ENCODE peak calls at places on chromosomes 3 and 15, in ten cellular contexts. V is A549, S is HepG2, M is thyroid gland, R is esophagus muscularis mucosa, I is body of pancreas, L is lower lobe of right lung, Q is aorta, G is heart left ventricle, N is PC-3. T is an unnamed sample. For H3K4me1 and H3K9me3, the result is how much of the 10 kb centered on the place peaks cover.

GRCh38 chr15:85100186-85100937 is 118.7 kb downstream of the PDE8A start:
- DNase-seq in V (no peak), S (no peak), R (no peak), N (no peak), L (peak), G (no peak), Q (no peak), I (no peak), M (peak), T (no peak)

GRCh38 chr3:144029769-144030168 is 58.1 kb downstream of the DIPK2A start:
- DNase-seq in R (no peak), V (no peak), L (no peak), Q (no peak), S (no peak), G (no peak), I (no peak), M (no peak), N (no peak), T (no peak)

GRCh38 chr15:79543097-79543496 is 111.0 kb downstream of the MINAR1 start:
- DNase-seq in G (no peak), M (no peak), Q (no peak), L (no peak), S (no peak), R (no peak), N (no peak), I (no peak), V (no peak), T (no peak)

GRCh38 chr3:184129012-184129411 is 6.1 kb upstream of the EIF2B5 start:
- DNase-seq in V (peak), L (peak), I (no peak), R (no peak), N (peak), G (no peak), M (peak), S (peak), Q (no peak), T (no peak)

GRCh38 chr15:70498096-70498626 is 265.2 kb downstream of the UACA start:
- DNase-seq in G (no peak), L (no peak), M (no peak), N (no peak), R (no peak), S (no peak), Q (no peak), V (no peak), I (no peak), T (no peak)

GRCh38 chr3:54294214-54294613 is 171.9 kb downstream of the CACNA2D3 start:
- DNase-seq in N (no peak), M (no peak), I (no peak), G (no peak), R (no peak), S (no peak), Q (no peak), L (no peak), V (peak), T (no peak)

GRCh38 chr15:52362497-52362896 is 66.9 kb upstream of the MYO5C start:
- DNase-seq in L (no peak), R (no peak), M (no peak), V (no peak), S (no peak), N (no peak), Q (no peak), G (no peak), I (no peak), T (no peak)

GRCh38 chr3:89340431-89340830 is 233.0 kb downstream of the EPHA3 start:
- DNase-seq in Q (no peak), R (no peak), M (no peak), V (no peak), S (no peak), N (no peak), G (no peak), I (no peak), L (no peak), T (no peak)

GRCh38 chr3:14884665-14885064 is 62.7 kb upstream of the NR2C2 start:
- DNase-seq in Q (no peak), I (no peak), G (no peak), V (no peak), M (no peak), S (no peak), N (no peak), L (no peak), R (no peak), T (no peak)

GRCh38 chr3:126101521-126101982 is 17.6 kb upstream of the SLC41A3 start:
- DNase-seq in L (no peak), G (no peak), Q (peak), S (no peak), V (no peak), R (peak), I (no peak), N (no peak), M (no peak), T (peak)

GRCh38 chr3:42706721-42707619 is 4.4 kb upstream of the HHATL start:
- DNase-seq in I (no peak), Q (no peak), N (no peak), M (no peak), R (no peak), V (no peak), S (no peak), L (peak), G (peak), T (no peak)

GRCh38 chr3:162119651-162120050 is 623.0 kb downstream of the OTOL1 start:
- DNase-seq in R (no peak), L (no peak), M (no peak), S (no peak), I (no peak), N (no peak), V (no peak), G (no peak), Q (no peak), T (no peak)

GRCh38 chr3:72678892-72679291 is 169.4 kb downstream of the SHQ1 start:
- DNase-seq in G (no peak), M (no peak), N (peak), L (no peak), S (no peak), R (no peak), I (no peak), V (no peak), Q (no peak), T (no peak)

GRCh38 chr3:24688446-24689148 is 193.9 kb upstream of the THRB start:
- DNase-seq in S (peak), L (no peak), I (no peak), V (peak), M (no peak), G (no peak), R (no peak), Q (no peak), N (peak), T (no peak)

GRCh38 chr3:103047640-103048370 is 613.0 kb downstream of the ZPLD1 start:
- DNase-seq in Q (no peak), N (no peak), V (no peak), L (no peak), R (no peak), I (no peak), M (no peak), S (no peak), G (no peak), T (no peak)

GRCh38 chr15:76840830-76841460 is 64.2 kb downstream of the SCAPER start:
- DNase-seq in V (peak), L (no peak), S (peak), M (no peak), R (no peak), N (peak), Q (no peak), G (no peak), I (no peak), T (no peak)

GRCh38 chr3:104604326-104605010 is 762.2 kb upstream of the ALCAM start:
- DNase-seq in N (peak), L (no peak), I (no peak), V (no peak), Q (no peak), S (no peak), M (no peak), R (no peak), G (no peak), T (no peak)

GRCh38 chr3:171936231-171936841 is 93.2 kb downstream of the TMEM212 start:
- DNase-seq in S (no peak), I (no peak), N (peak), R (no peak), Q (peak), G (no peak), M (no peak), L (peak), V (peak), T (no peak)
- H3K4me1 ChIP-seq in S (under half), I (under half), N (under half), R (under half), Q (under half), G (under half), M (under half), L (under half), V (under half), T (under half)

GRCh38 chr3:133573054-133573628 is 345 bp upstream of the CDV3 start:
- DNase-seq in I (peak), N (peak), L (peak), Q (peak), G (peak), V (peak), R (peak), M (peak), S (peak), T (peak)
- H3K4me3 ChIP-seq in I (no peak), N (peak), L (peak), Q (peak), G (peak), V (peak), R (peak), M (no peak), S (peak), T (peak)

DNA sequence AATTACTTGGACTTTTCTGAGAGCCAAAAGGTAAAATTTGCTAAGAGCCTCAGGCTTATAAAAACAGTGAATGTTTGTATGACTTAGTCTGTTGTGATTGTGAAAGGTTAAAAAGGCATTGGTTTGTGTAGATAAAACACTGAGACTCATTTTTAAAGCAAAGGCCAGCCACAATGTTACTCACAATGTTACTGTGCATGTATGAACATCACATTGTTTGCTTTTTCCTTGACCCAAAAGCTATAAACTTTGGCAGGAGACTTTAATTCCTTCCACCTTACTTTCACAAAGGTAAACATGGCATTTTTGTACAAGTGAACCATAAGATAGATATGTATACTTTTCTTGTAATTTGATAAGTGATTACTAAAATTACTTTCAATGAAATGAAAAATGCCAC is 70.5 kb downstream of the NPAP1 start:
- DNase-seq in R (no peak), Q (no peak), L (no peak), I (no peak), N (peak), V (no peak), G (no peak), M (no peak), S (no peak), T (no peak)
- H3K9me3 ChIP-seq in R (under half), Q (under half), L (under half), I (under half), N (under half), V (under half), G (under half), M (under half), S (half or more), T (under half)

GRCh38 chr15:39270976-39271375 is 309.9 kb upstream of the THBS1 start:
- DNase-seq in I (no peak), V (peak), R (no peak), G (no peak), N (peak), M (no peak), L (no peak), Q (no peak), S (no peak), T (no peak)
- H3K4me1 ChIP-seq in I (half or more), V (half or more), R (under half), G (under half), N (half or more), M (under half), L (under half), Q (under half), S (half or more), T (under half)

GRCh38 chr3:138846350-138846756 is 11.6 kb upstream of the PIK3CB start:
- DNase-seq in N (no peak), V (no peak), G (no peak), M (no peak), R (no peak), S (peak), L (no peak), Q (no peak), I (no peak), T (no peak)
- H3K4me3 ChIP-seq in N (no peak), V (no peak), G (no peak), M (no peak), R (no peak), S (no peak), L (no peak), Q (no peak), I (no peak), T (no peak)

GRCh38 chr3:26089249-26089648 is 299.4 kb downstream of the OXSM start:
- DNase-seq in G (no peak), L (no peak), Q (no peak), S (no peak), R (no peak), M (no peak), I (no peak), V (no peak), N (no peak), T (no peak)

GRCh38 chr3:26084629-26085028 is 294.7 kb downstream of the OXSM start:
- DNase-seq in Q (no peak), S (no peak), N (no peak), G (no peak), L (no peak), I (no peak), R (no peak), M (no peak), V (no peak), T (no peak)

GRCh38 chr3:26091096-26091495 is 301.2 kb downstream of the OXSM start:
- DNase-seq in I (no peak), S (no peak), R (no peak), L (no peak), M (no peak), G (no peak), V (no peak), N (no peak), Q (no peak), T (no peak)

GRCh38 chr3:26087751-26088150 is 297.9 kb downstream of the OXSM start:
- DNase-seq in G (no peak), M (no peak), Q (no peak), S (no peak), V (no peak), N (no peak), R (no peak), I (no peak), L (no peak), T (no peak)

GRCh38 chr3:26090589-26090988 is 300.7 kb downstream of the OXSM start:
- DNase-seq in L (no peak), Q (no peak), N (no peak), G (no peak), V (no peak), M (no peak), R (no peak), S (no peak), I (no peak), T (no peak)
- H3K9me3 ChIP-seq in L (under half), Q (under half), N (under half), G (under half), V (under half), M (under half), R (under half), S (half or more), I (under half), T (under half)

GRCh38 chr3:150756491-150757059 is 6.4 kb downstream of the SIAH2 start:
- DNase-seq in M (no peak), Q (no peak), V (no peak), G (no peak), S (no peak), R (no peak), L (no peak), I (no peak), N (no peak), T (no peak)
- H3K4me1 ChIP-seq in M (under half), Q (under half), V (under half), G (half or more), S (half or more), R (half or more), L (half or more), I (half or more), N (under half), T (under half)

GRCh38 chr15:100932676-100933348 is 13.7 kb downstream of the LRRK1 start:
- DNase-seq in N (no peak), I (no peak), Q (no peak), R (no peak), G (no peak), S (no peak), M (no peak), L (no peak), V (no peak), T (no peak)

GRCh38 chr15:100929641-100930042 is 10.5 kb downstream of the LRRK1 start:
- DNase-seq in G (no peak), L (no peak), I (no peak), S (no peak), V (no peak), N (no peak), R (peak), M (no peak), Q (no peak), T (no peak)

GRCh38 chr15:100931143-100931890 is 12.2 kb downstream of the LRRK1 start:
- DNase-seq in I (no peak), V (no peak), G (no peak), L (no peak), M (peak), N (no peak), S (no peak), Q (no peak), R (no peak), T (no peak)

GRCh38 chr15:100928632-100929280 is 9.6 kb downstream of the LRRK1 start:
- DNase-seq in M (peak), I (no peak), N (peak), S (no peak), G (no peak), V (no peak), Q (no peak), L (no peak), R (peak), T (no peak)

DNA sequence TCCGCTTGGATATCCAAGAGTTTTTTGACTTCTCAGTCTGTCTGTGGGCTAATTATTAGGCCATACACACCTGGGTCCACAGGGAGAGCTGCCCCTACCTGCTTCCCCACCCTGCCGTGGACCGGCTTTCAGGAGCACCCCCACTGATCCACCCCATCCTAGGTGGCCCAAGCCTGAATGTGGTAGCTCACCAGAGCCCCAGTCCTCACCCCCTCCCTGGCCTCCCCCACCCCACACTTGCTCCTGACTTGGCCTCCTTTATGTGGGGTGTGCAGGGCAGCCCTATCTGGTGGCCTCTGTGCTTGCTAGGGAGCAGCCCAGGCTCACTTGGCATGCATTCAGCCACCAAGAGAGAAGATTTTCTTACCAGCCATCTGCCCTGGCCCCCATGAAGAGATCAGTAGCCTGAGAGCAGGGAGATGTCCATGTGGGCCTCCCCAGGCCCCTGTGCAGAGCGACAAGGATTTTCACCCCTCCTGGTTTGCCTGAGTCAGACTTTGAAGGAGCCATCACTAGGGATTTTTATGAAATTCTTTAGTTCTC is 11.2 kb downstream of the LRRK1 start:
- DNase-seq in M (no peak), R (no peak), I (no peak), L (no peak), V (no peak), Q (no peak), N (no peak), S (no peak), G (no peak), T (no peak)
- H3K4me3 ChIP-seq in M (no peak), R (no peak), I (no peak), L (no peak), V (no peak), Q (no peak), N (no peak), S (no peak), G (no peak), T (no peak)

GRCh38 chr15:22257668-22258401 is 177.5 kb downstream of the OR4M2 start:
- DNase-seq in R (no peak), Q (no peak), I (no peak), L (no peak), M (no peak), V (no peak), N (no peak), G (no peak), S (no peak), T (no peak)

GRCh38 chr15:22259881-22260421 is 179.6 kb downstream of the OR4M2 start:
- DNase-seq in R (no peak), N (no peak), Q (no peak), I (no peak), M (no peak), V (no peak), G (no peak), L (no peak), S (no peak), T (no peak)

GRCh38 chr15:22258402-22259150 is 178.2 kb downstream of the OR4M2 start:
- DNase-seq in Q (no peak), S (no peak), I (no peak), N (no peak), G (no peak), V (peak), M (no peak), R (no peak), L (no peak), T (no peak)

GRCh38 chr15:22253676-22254408 is 173.5 kb downstream of the OR4M2 start:
- DNase-seq in Q (no peak), I (no peak), R (no peak), N (no peak), V (no peak), M (no peak), L (no peak), S (no peak), G (no peak), T (no peak)

GRCh38 chr15:22257047-22257667 is 176.8 kb downstream of the OR4M2 start:
- DNase-seq in Q (no peak), L (no peak), N (no peak), G (no peak), V (peak), S (no peak), R (no peak), I (no peak), M (no peak), T (peak)
- H3K9me3 ChIP-seq in Q (under half), L (under half), N (under half), G (under half), V (under half), S (under half), R (under half), I (under half), M (under half), T (under half)

DNA sequence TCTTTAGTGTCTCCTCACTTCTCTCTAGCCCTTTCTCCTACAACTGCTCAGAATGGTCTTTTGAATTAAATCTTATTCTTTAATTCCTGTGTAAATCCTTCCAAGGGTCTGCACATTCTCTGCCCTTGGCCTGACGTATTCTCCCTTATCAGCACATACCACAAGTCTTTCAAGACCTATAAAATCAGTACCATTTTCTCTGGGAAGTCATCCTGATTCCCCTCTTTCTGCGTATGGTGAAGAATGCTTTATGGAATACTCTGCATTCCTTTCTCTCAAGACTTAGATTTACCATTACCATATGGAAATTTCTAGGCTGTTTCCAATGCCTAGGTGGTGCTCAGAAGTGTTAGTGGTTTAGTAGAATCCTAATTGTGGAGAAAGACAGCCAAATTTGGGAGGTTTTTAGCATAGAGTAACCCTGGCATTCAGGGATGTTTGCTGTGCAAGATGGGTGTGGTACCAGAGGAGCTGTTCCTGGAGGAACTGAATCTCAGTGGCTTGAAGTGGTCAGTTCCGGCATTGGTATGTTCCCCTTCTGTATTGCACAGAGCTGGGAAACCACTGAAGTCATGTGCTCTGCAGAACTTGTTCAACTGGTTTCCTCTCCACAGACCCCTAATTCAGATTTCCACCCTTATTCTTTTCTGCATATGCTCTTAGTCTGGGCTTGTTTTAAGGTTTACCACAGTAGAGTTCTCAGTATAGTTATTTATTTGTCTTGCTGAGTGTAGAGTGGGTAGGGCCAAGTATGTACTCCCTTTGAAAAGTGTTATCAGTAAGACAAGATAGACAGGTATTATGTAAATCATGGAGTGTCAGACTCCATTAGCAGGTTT is 24.5 kb downstream of the IQGAP1 start:
- DNase-seq in M (peak), L (peak), V (peak), I (peak), Q (peak), R (no peak), S (no peak), G (peak), N (peak), T (no peak)
- H3K4me1 ChIP-seq in M (half or more), L (half or more), V (half or more), I (under half), Q (under half), R (half or more), S (under half), G (half or more), N (under half), T (under half)

T was measured in right cardiac atrium.